ENCODE peak calls at places on chromosomes 13 and 19, in five cellular contexts. C is IMR-90, G is uterus, E is lower leg skin, N is adrenal gland. Q is an unnamed sample.
A peak's percentile ranks its signal among the peaks of the same experiment; 100 is the strongest.

GRCh38 chr19:608155-609000 is 18.7 kb downstream of the HCN2 start:
- DNase-seq in C (no peak), G (no peak), E (no peak), N (no peak), Q (no peak)

GRCh38 chr13:104389722-104390121 is 1323.5 kb upstream of the SLC10A2 start:
- DNase-seq in C (no peak), G (no peak), E (no peak), N (no peak), Q (no peak)

GRCh38 chr19:17860993-17861360 is 1.3 kb downstream of the RPL18A start:
- DNase-seq in C (peak; percentile 25), G (no peak), E (no peak), N (no peak), Q (no peak)

GRCh38 chr19:45400192-45400591 is 4.7 kb downstream of the PPP1R13L start:
- DNase-seq in C (no peak), G (no peak), E (no peak), N (no peak), Q (no peak)

GRCh38 chr19:54889566-54889965 is 15.5 kb downstream of the FCAR start:
- DNase-seq in C (no peak), G (no peak), E (no peak), N (no peak), Q (no peak)

GRCh38 chr19:18013621-18014111 is 5.7 kb downstream of the ARRDC2 start:
- DNase-seq in C (no peak), G (no peak), E (no peak), N (peak; percentile 18), Q (no peak)

GRCh38 chr13:45325806-45326205 is 15.2 kb downstream of the TPT1 start:
- DNase-seq in C (peak; percentile 97), G (no peak), E (no peak), N (peak; percentile 75), Q (peak; percentile 42)

GRCh38 chr13:91400094-91400462 is 1.7 kb downstream of the GPC5 start:
- DNase-seq in C (no peak), G (no peak), E (no peak), N (no peak), Q (no peak)

GRCh38 chr19:19546751-19547162 is 8.7 kb downstream of the CILP2 start:
- DNase-seq in C (no peak), G (no peak), E (no peak), N (no peak), Q (no peak)

GRCh38 chr19:48645652-48646191 is at the start of gene CA11:
- DNase-seq in C (no peak), G (no peak), E (no peak), N (no peak), Q (peak; percentile 43)

GRCh38 chr19:13014101-13014920 is 19.0 kb downstream of the NFIX start:
- DNase-seq in C (no peak), G (peak; percentile 60), E (no peak), N (no peak), Q (peak; percentile 62)

GRCh38 chr13:51549050-51549449 is 35.2 kb upstream of the WDFY2 start:
- DNase-seq in C (no peak), G (no peak), E (peak; percentile 82), N (no peak), Q (peak; percentile 34)

GRCh38 chr19:27859689-27860088 is 1353.3 kb downstream of the UQCRFS1 start:
- DNase-seq in C (no peak), G (no peak), E (no peak), N (no peak), Q (no peak)

DNA sequence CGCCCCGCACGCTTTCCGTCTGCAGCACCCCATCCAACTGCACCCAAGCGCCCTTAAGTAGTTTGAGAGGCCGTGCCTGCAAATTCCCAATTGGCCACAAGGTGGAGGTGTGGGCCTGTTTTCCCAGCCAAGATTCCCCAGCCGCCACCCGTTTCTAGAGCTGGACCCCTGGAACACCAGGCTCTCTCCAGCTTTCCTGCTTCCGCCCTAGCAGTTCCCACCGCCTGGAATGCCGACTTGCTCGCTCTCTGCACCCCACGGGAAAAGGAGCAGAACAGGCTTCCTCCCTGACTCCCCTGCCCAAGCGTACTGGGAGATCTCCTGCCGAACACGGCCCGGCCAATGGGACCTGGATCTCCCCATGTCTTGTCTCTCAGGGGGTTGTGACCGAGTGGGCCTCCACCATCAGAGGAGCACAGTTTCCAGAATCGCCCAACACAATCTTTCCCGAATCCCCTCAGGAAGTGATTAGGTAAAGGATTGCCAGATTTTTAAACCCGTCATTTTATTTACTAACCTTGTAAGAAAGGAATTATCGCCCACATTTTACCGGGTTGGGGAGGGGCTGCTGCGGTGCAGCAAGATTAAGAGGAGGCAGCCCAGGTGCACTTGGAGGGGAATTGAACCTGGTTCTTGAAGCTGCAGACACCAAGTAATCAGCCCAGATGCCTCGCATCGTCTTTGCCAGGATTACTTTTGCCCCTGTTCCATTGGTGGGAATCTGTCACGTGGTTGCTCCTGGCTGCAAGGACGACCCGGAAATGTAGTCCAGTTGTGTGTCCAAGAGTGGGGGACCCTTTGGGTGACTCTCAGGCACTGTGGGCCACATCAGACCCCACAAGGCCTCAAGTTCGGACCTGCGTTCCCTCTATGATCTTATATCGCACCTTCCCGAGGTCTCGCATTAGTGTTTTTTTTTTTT is 3.5 kb upstream of the NAPSA start:
- DNase-seq in C (peak; percentile 83), G (peak; percentile 85), E (peak; percentile 97), N (peak; percentile 84), Q (peak; percentile 83)
- TF ChIP-seq POLR2A in C (no peak), G (no peak), E (no peak), N (no peak), Q (peak; percentile 25)

GRCh38 chr19:3137139-3137538 is 1.3 kb downstream of the GNA15 start:
- DNase-seq in C (no peak), G (peak; percentile 49), E (no peak), N (no peak), Q (no peak)
- H3K4me3 ChIP-seq in C (no peak overlapping the region), G (no peak overlapping the region), E (no peak overlapping the region), N (no peak overlapping the region), Q (no peak overlapping the region)

GRCh38 chr19:38032951-38033350 is 125.9 kb downstream of the SIPA1L3 start:
- DNase-seq in C (no peak), G (no peak), E (no peak), N (no peak), Q (peak; percentile 52)

GRCh38 chr19:38033658-38034150 is 126.7 kb downstream of the SIPA1L3 start:
- DNase-seq in C (no peak), G (no peak), E (no peak), N (no peak), Q (no peak)

GRCh38 chr19:38032151-38032550 is 125.1 kb downstream of the SIPA1L3 start:
- DNase-seq in C (peak; percentile 74), G (no peak), E (no peak), N (no peak), Q (no peak)

GRCh38 chr19:38035515-38036495 is 128.8 kb downstream of the SIPA1L3 start:
- DNase-seq in C (peak; percentile 58), G (no peak), E (no peak), N (no peak), Q (peak; percentile 78)

DNA sequence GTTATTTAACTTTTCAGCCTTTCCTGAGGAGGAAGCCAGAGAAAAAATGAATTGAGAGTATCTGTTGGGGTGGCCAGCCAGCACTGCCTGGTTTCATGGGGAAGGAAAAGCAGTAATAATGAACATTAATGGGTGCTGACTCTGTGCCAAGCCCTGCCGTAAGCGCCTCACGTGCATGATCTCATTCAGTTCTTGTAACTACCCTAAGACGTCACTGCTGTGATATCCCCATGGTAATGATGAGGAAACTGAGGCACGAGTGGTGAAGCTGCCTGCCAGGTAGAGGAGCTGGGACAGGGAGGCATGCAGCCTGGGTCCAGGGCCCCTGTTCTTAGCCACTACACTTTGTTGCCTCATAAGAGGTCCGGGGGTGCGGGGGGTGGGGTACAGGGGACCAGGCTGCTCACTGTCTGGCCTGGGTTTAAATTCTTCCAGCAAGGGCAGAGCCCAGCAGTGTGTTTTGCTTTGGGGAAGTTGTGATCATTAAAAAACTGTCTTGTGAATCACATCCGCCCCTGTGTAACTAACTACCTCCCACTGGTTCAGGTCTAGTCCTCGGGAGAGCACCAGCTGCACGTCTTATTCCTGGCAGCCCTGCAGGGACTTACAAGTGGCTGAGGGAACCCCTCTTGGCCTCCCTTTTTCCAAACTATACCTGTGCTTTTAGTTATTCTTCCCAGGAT is 127.3 kb downstream of the SIPA1L3 start:
- DNase-seq in C (peak; percentile 62), G (no peak), E (no peak), N (no peak), Q (no peak)
- TF ChIP-seq CTCF in C (no peak), G (no peak), E (no peak), N (no peak), Q (no peak)

DNA sequence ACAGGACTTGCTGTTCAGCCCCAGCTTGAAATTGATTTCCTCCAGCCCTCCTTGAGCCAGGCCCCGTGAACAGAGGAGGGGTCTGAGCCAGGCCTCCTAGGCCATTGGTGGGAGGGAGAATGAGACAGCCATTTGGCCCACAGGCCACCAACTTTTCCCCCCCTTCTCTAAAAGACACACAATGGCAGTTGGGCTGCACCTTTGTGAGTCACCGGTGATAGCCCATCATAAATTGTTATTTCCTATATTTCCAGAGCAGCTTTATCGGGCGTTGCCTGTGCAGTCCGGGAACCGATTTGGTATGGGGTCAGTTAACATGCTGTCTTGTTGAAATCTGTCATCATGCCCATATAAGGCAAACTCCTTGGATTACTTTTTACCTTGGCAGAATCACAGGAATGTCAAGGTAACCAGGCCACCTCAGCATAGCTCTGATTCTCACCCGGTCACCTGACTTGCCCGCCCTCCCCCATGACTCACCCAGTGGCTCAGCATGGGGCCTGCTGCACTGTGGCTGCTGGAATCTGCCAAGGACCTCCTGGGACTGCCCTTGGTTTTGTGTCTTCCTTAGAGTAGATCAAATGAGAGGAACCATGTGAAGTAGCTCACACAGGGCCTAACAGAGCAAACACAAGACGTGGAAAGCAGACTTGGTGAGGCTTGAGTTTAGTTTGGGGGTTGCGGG is 36.1 kb downstream of the ACTN4 start:
- DNase-seq in C (peak; percentile 85), G (peak; percentile 72), E (peak; percentile 95), N (peak; percentile 91), Q (peak; percentile 99)
- TF ChIP-seq POLR2A in C (peak; percentile 40), G (no peak), E (no peak), N (peak; percentile 20), Q (no peak)

GRCh38 chr19:30255783-30256509 is 116.2 kb upstream of the ZNF536 start:
- DNase-seq in C (no peak), G (no peak), E (peak; percentile 23), N (no peak), Q (no peak)
- H3K4me3 ChIP-seq in C (no peak overlapping the region), G (no peak overlapping the region), E (no peak overlapping the region), N (no peak overlapping the region), Q (no peak overlapping the region)